ENCODE peak calls at places on chromosomes 7 and 10, in four cellular contexts. One of them, this sample, is unnamed.

GRCh38 chr10:85645097-85645496 is 721.5 kb downstream of the GRID1 start:
- DNase-seq in stimulated activated CD4-positive, alpha-beta T cell treated with anti-CD3 and anti-CD28 coated beads, TNF-alpha, amount 100 ng/mL, for 24 hours: no peak
- DNase-seq in DMS153: no peak
- DNase-seq in progenitor cell of endocrine pancreas: no peak
- DNase-seq in this sample: no peak

GRCh38 chr10:1625079-1625478 is 112.2 kb downstream of the ADARB2 start:
- DNase-seq in stimulated activated CD4-positive, alpha-beta T cell treated with anti-CD3 and anti-CD28 coated beads, TNF-alpha, amount 100 ng/mL, for 24 hours: no peak
- DNase-seq in DMS153: no peak
- DNase-seq in progenitor cell of endocrine pancreas: no peak
- DNase-seq in this sample: no peak

GRCh38 chr10:16845248-16845647 is 28.0 kb upstream of the RSU1 start:
- DNase-seq in stimulated activated CD4-positive, alpha-beta T cell treated with anti-CD3 and anti-CD28 coated beads, TNF-alpha, amount 100 ng/mL, for 24 hours: no peak
- DNase-seq in DMS153: no peak
- DNase-seq in progenitor cell of endocrine pancreas: no peak
- DNase-seq in this sample: no peak

GRCh38 chr7:114026486-114027089 is 107.8 kb upstream of the PPP1R3A start:
- DNase-seq in stimulated activated CD4-positive, alpha-beta T cell treated with anti-CD3 and anti-CD28 coated beads, TNF-alpha, amount 100 ng/mL, for 24 hours: no peak
- DNase-seq in DMS153: peak; percentile 55
- DNase-seq in progenitor cell of endocrine pancreas: no peak
- DNase-seq in this sample: peak; percentile 18

GRCh38 chr10:128751284-128751683 is 625.1 kb upstream of the MKI67 start:
- DNase-seq in stimulated activated CD4-positive, alpha-beta T cell treated with anti-CD3 and anti-CD28 coated beads, TNF-alpha, amount 100 ng/mL, for 24 hours: no peak
- DNase-seq in DMS153: peak; percentile 64
- DNase-seq in progenitor cell of endocrine pancreas: no peak
- DNase-seq in this sample: no peak

GRCh38 chr10:125201108-125201524 is 40.8 kb upstream of the CTBP2 start:
- DNase-seq in stimulated activated CD4-positive, alpha-beta T cell treated with anti-CD3 and anti-CD28 coated beads, TNF-alpha, amount 100 ng/mL, for 24 hours: no peak
- DNase-seq in DMS153: no peak
- DNase-seq in progenitor cell of endocrine pancreas: no peak
- DNase-seq in this sample: no peak

GRCh38 chr10:23294638-23295247 is 49.9 kb downstream of the C10orf67 start:
- DNase-seq in stimulated activated CD4-positive, alpha-beta T cell treated with anti-CD3 and anti-CD28 coated beads, TNF-alpha, amount 100 ng/mL, for 24 hours: no peak
- DNase-seq in DMS153: no peak
- DNase-seq in progenitor cell of endocrine pancreas: no peak
- DNase-seq in this sample: no peak

GRCh38 chr7:3943779-3944520 is 642.9 kb downstream of the SDK1 start:
- DNase-seq in stimulated activated CD4-positive, alpha-beta T cell treated with anti-CD3 and anti-CD28 coated beads, TNF-alpha, amount 100 ng/mL, for 24 hours: no peak
- DNase-seq in DMS153: peak; percentile 90
- DNase-seq in progenitor cell of endocrine pancreas: no peak
- DNase-seq in this sample: no peak

GRCh38 chr10:8061274-8062211 is 7.1 kb downstream of the GATA3 start:
- DNase-seq in stimulated activated CD4-positive, alpha-beta T cell treated with anti-CD3 and anti-CD28 coated beads, TNF-alpha, amount 100 ng/mL, for 24 hours: no peak
- DNase-seq in DMS153: no peak
- DNase-seq in progenitor cell of endocrine pancreas: no peak
- DNase-seq in this sample: no peak

GRCh38 chr7:67738958-67739357 is 742.3 kb downstream of the TYW1 start:
- DNase-seq in stimulated activated CD4-positive, alpha-beta T cell treated with anti-CD3 and anti-CD28 coated beads, TNF-alpha, amount 100 ng/mL, for 24 hours: no peak
- DNase-seq in DMS153: no peak
- DNase-seq in progenitor cell of endocrine pancreas: no peak
- DNase-seq in this sample: no peak

GRCh38 chr7:133573554-133574265 is 320.8 kb downstream of the EXOC4 start:
- DNase-seq in stimulated activated CD4-positive, alpha-beta T cell treated with anti-CD3 and anti-CD28 coated beads, TNF-alpha, amount 100 ng/mL, for 24 hours: no peak
- DNase-seq in DMS153: no peak
- DNase-seq in progenitor cell of endocrine pancreas: no peak
- DNase-seq in this sample: no peak

GRCh38 chr10:126216221-126216701 is 172.0 kb downstream of the ADAM12 start:
- DNase-seq in stimulated activated CD4-positive, alpha-beta T cell treated with anti-CD3 and anti-CD28 coated beads, TNF-alpha, amount 100 ng/mL, for 24 hours: no peak
- DNase-seq in DMS153: no peak
- DNase-seq in progenitor cell of endocrine pancreas: no peak
- DNase-seq in this sample: no peak

GRCh38 chr7:99562832-99563231 is 4.4 kb downstream of the ZNF655 start:
- DNase-seq in stimulated activated CD4-positive, alpha-beta T cell treated with anti-CD3 and anti-CD28 coated beads, TNF-alpha, amount 100 ng/mL, for 24 hours: no peak
- DNase-seq in DMS153: no peak
- DNase-seq in progenitor cell of endocrine pancreas: no peak
- DNase-seq in this sample: no peak

GRCh38 chr10:72277340-72277995 is 3.7 kb downstream of the DDIT4 start:
- DNase-seq in stimulated activated CD4-positive, alpha-beta T cell treated with anti-CD3 and anti-CD28 coated beads, TNF-alpha, amount 100 ng/mL, for 24 hours: no peak
- DNase-seq in DMS153: no peak
- DNase-seq in progenitor cell of endocrine pancreas: no peak
- DNase-seq in this sample: no peak

GRCh38 chr7:32298403-32299132 is 191.6 kb downstream of the LSM5 start:
- DNase-seq in stimulated activated CD4-positive, alpha-beta T cell treated with anti-CD3 and anti-CD28 coated beads, TNF-alpha, amount 100 ng/mL, for 24 hours: no peak
- DNase-seq in DMS153: no peak
- DNase-seq in progenitor cell of endocrine pancreas: peak; percentile 15
- DNase-seq in this sample: no peak

GRCh38 chr10:26311383-26311940 is 94.9 kb downstream of the GAD2 start:
- DNase-seq in stimulated activated CD4-positive, alpha-beta T cell treated with anti-CD3 and anti-CD28 coated beads, TNF-alpha, amount 100 ng/mL, for 24 hours: no peak
- DNase-seq in DMS153: no peak
- DNase-seq in progenitor cell of endocrine pancreas: no peak
- DNase-seq in this sample: peak; percentile 29

GRCh38 chr7:25720427-25720826 is 431.6 kb upstream of the NFE2L3 start:
- DNase-seq in stimulated activated CD4-positive, alpha-beta T cell treated with anti-CD3 and anti-CD28 coated beads, TNF-alpha, amount 100 ng/mL, for 24 hours: no peak
- DNase-seq in DMS153: peak; percentile 45
- DNase-seq in progenitor cell of endocrine pancreas: no peak
- DNase-seq in this sample: no peak

This sample was measured in iPS DF 6.9.